ENCODE peak calls at places on chromosomes 7 and 10, in ten cellular contexts. One of them, this sample, is unnamed.

GRCh38 chr7:103811315-103811714 is 178.1 kb downstream of the RELN start:
- DNase-seq in lower leg skin: no peak
- DNase-seq in breast epithelium: no peak
- DNase-seq in A549: no peak
- DNase-seq in IMR-90: no peak
- DNase-seq in K562: no peak
- DNase-seq in transverse colon: no peak
- DNase-seq in spleen: no peak
- DNase-seq in gastrocnemius medialis: no peak
- DNase-seq in GM12892: no peak
- DNase-seq in this sample: no peak

GRCh38 chr10:123869015-123869414 is 22.6 kb downstream of the CPXM2 start:
- DNase-seq in gastrocnemius medialis: no peak
- DNase-seq in transverse colon: no peak
- DNase-seq in breast epithelium: no peak
- DNase-seq in K562: no peak
- DNase-seq in GM12892: no peak
- DNase-seq in IMR-90: no peak
- DNase-seq in lower leg skin: no peak
- DNase-seq in A549: no peak
- DNase-seq in spleen: no peak
- DNase-seq in this sample: no peak

GRCh38 chr7:22943997-22944396 is 69.9 kb downstream of the HYCC1 start:
- DNase-seq in gastrocnemius medialis: peak
- DNase-seq in IMR-90: peak
- DNase-seq in A549: no peak
- DNase-seq in transverse colon: no peak
- DNase-seq in K562: no peak
- DNase-seq in spleen: no peak
- DNase-seq in breast epithelium: no peak
- DNase-seq in GM12892: no peak
- DNase-seq in lower leg skin: no peak
- DNase-seq in this sample: no peak

GRCh38 chr7:132116369-132116768 is 459.9 kb downstream of the PLXNA4 start:
- DNase-seq in lower leg skin: no peak
- DNase-seq in breast epithelium: no peak
- DNase-seq in IMR-90: peak
- DNase-seq in gastrocnemius medialis: no peak
- DNase-seq in K562: no peak
- DNase-seq in GM12892: no peak
- DNase-seq in spleen: no peak
- DNase-seq in A549: peak
- DNase-seq in transverse colon: no peak
- DNase-seq in this sample: no peak

GRCh38 chr10:64956441-64956840 is 1435.2 kb downstream of the REEP3 start:
- DNase-seq in spleen: no peak
- DNase-seq in IMR-90: no peak
- DNase-seq in A549: no peak
- DNase-seq in transverse colon: no peak
- DNase-seq in lower leg skin: no peak
- DNase-seq in breast epithelium: no peak
- DNase-seq in K562: no peak
- DNase-seq in gastrocnemius medialis: no peak
- DNase-seq in GM12892: no peak
- DNase-seq in this sample: no peak

GRCh38 chr7:100029591-100029990 is 14.2 kb downstream of the ZKSCAN1 start:
- DNase-seq in lower leg skin: no peak
- DNase-seq in transverse colon: no peak
- DNase-seq in GM12892: no peak
- DNase-seq in breast epithelium: no peak
- DNase-seq in gastrocnemius medialis: no peak
- DNase-seq in spleen: no peak
- DNase-seq in A549: no peak
- DNase-seq in IMR-90: no peak
- DNase-seq in K562: no peak
- DNase-seq in this sample: no peak

GRCh38 chr7:141220263-141220662 is 146.4 kb downstream of the TMEM178B start:
- DNase-seq in spleen: no peak
- DNase-seq in K562: peak
- DNase-seq in breast epithelium: no peak
- DNase-seq in A549: peak
- DNase-seq in lower leg skin: peak
- DNase-seq in IMR-90: no peak
- DNase-seq in gastrocnemius medialis: no peak
- DNase-seq in GM12892: no peak
- DNase-seq in transverse colon: no peak
- DNase-seq in this sample: no peak

GRCh38 chr10:89086801-89087513 is 96.4 kb downstream of the FAS start:
- DNase-seq in lower leg skin: peak
- DNase-seq in A549: no peak
- DNase-seq in IMR-90: peak
- DNase-seq in transverse colon: peak
- DNase-seq in gastrocnemius medialis: peak
- DNase-seq in breast epithelium: no peak
- DNase-seq in K562: no peak
- DNase-seq in GM12892: no peak
- DNase-seq in spleen: peak
- DNase-seq in this sample: peak

GRCh38 chr7:41956276-41956675 is 253.4 kb upstream of the INHBA start:
- DNase-seq in spleen: no peak
- DNase-seq in GM12892: no peak
- DNase-seq in transverse colon: no peak
- DNase-seq in IMR-90: no peak
- DNase-seq in gastrocnemius medialis: no peak
- DNase-seq in breast epithelium: no peak
- DNase-seq in lower leg skin: no peak
- DNase-seq in A549: no peak
- DNase-seq in K562: no peak
- DNase-seq in this sample: no peak

GRCh38 chr10:47347303-47347675 is 874 bp upstream of the RBP3 start:
- DNase-seq in lower leg skin: peak
- DNase-seq in breast epithelium: no peak
- DNase-seq in A549: no peak
- DNase-seq in IMR-90: no peak
- DNase-seq in K562: no peak
- DNase-seq in transverse colon: no peak
- DNase-seq in gastrocnemius medialis: no peak
- DNase-seq in spleen: no peak
- DNase-seq in GM12892: no peak
- DNase-seq in this sample: no peak

GRCh38 chr7:137992738-137993394 is 9.0 kb downstream of the CREB3L2 start:
- DNase-seq in A549: no peak
- DNase-seq in spleen: no peak
- DNase-seq in breast epithelium: no peak
- DNase-seq in transverse colon: peak
- DNase-seq in GM12892: no peak
- DNase-seq in gastrocnemius medialis: peak
- DNase-seq in lower leg skin: peak
- DNase-seq in K562: no peak
- DNase-seq in IMR-90: peak
- DNase-seq in this sample: peak

GRCh38 chr7:106057962-106058901 is 53.9 kb downstream of the SYPL1 start:
- DNase-seq in gastrocnemius medialis: peak
- DNase-seq in A549: no peak
- DNase-seq in GM12892: peak
- DNase-seq in transverse colon: peak
- DNase-seq in K562: no peak
- DNase-seq in IMR-90: no peak
- DNase-seq in lower leg skin: peak
- DNase-seq in breast epithelium: peak
- DNase-seq in spleen: peak
- DNase-seq in this sample: peak

GRCh38 chr10:60518745-60519144 is 129.1 kb upstream of the ANK3 start:
- DNase-seq in IMR-90: no peak
- DNase-seq in lower leg skin: no peak
- DNase-seq in A549: no peak
- DNase-seq in gastrocnemius medialis: no peak
- DNase-seq in spleen: no peak
- DNase-seq in GM12892: no peak
- DNase-seq in transverse colon: no peak
- DNase-seq in breast epithelium: no peak
- DNase-seq in K562: no peak
- DNase-seq in this sample: no peak

GRCh38 chr10:969473-970150 is 18.6 kb upstream of the GTPBP4 start:
- DNase-seq in lower leg skin: peak
- DNase-seq in A549: no peak
- DNase-seq in breast epithelium: no peak
- DNase-seq in gastrocnemius medialis: no peak
- DNase-seq in transverse colon: no peak
- DNase-seq in IMR-90: no peak
- DNase-seq in GM12892: no peak
- DNase-seq in spleen: no peak
- DNase-seq in K562: no peak
- DNase-seq in this sample: no peak

GRCh38 chr10:29861811-29862505 is 197.4 kb downstream of the JCAD start:
- DNase-seq in gastrocnemius medialis: no peak
- DNase-seq in transverse colon: no peak
- DNase-seq in A549: no peak
- DNase-seq in K562: no peak
- DNase-seq in breast epithelium: no peak
- DNase-seq in IMR-90: no peak
- DNase-seq in lower leg skin: no peak
- DNase-seq in GM12892: no peak
- DNase-seq in spleen: no peak
- DNase-seq in this sample: no peak

DNA sequence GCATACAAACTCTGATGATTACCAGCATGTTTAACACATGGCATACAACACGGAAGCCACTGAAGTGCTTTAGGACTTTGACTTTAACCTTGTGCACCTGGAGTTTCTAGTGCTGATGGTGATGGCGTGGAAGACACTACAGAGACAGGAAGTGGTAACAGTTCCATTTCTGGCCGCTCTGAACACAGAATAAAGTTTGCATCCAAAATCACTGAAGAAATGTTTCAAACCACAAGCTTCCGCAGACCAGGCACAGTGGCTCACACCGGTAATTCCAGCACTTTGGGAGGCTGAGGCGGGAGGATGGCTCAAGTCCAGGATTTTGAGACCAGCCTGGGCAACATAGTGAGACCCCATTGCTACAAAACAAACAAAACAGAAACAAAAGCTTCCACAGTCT is 40.3 kb upstream of the TNPO3 start:
- DNase-seq in GM12892: no peak
- DNase-seq in K562: no peak
- DNase-seq in gastrocnemius medialis: no peak
- DNase-seq in A549: no peak
- DNase-seq in breast epithelium: no peak
- DNase-seq in transverse colon: peak
- DNase-seq in spleen: no peak
- DNase-seq in IMR-90: no peak
- DNase-seq in lower leg skin: no peak
- DNase-seq in this sample: no peak
- TF ChIP-seq POLR2A in GM12892: no peak
- TF ChIP-seq POLR2A in K562: no peak
- TF ChIP-seq POLR2A in gastrocnemius medialis: no peak
- TF ChIP-seq POLR2A in A549: no peak
- TF ChIP-seq POLR2A in breast epithelium: no peak
- TF ChIP-seq POLR2A in transverse colon: no peak
- TF ChIP-seq POLR2A in spleen: no peak
- TF ChIP-seq POLR2A in IMR-90: no peak
- TF ChIP-seq POLR2A in lower leg skin: no peak
- TF ChIP-seq POLR2A in this sample: no peak

DNA sequence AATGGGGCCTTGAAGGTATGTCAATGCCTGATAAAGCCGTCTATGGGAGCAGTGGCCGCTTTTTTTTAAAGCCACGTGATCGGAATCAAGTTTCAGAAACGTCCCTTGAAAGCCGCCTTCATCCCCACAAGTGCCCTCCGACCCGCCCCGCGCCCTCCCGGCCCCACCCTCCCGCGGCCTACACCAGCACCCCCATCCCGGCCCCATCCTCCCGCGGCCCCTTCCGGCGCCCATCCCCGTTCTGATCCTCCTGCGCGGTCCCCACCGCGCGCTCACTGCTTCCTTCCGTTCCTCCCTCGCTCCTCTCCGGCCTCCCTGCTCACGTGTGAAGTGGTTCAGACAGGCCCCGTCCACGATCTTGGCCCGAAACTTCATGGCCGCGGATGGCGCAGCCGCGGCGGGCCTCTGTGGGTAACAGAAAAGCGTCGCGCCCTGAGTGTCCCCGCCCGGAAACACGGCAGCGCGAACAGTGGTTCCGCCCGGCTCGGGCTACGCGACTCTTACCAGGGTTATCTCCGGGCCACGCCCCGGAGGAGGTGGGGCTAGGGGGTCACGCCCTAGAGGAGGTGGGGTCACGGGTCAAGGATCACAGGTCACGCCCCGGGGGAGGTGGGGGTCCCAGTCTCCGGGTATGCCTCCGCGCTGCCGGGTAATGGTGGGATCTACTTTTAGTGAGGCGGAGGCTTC is at the start of gene HUS1:
- DNase-seq in transverse colon: peak
- DNase-seq in lower leg skin: peak
- DNase-seq in A549: peak
- DNase-seq in gastrocnemius medialis: peak
- DNase-seq in K562: peak
- DNase-seq in breast epithelium: peak
- DNase-seq in GM12892: peak
- DNase-seq in IMR-90: peak
- DNase-seq in spleen: peak
- DNase-seq in this sample: peak
- TF ChIP-seq POLR2A in transverse colon: peak
- TF ChIP-seq POLR2A in lower leg skin: peak
- TF ChIP-seq POLR2A in A549: peak
- TF ChIP-seq POLR2A in gastrocnemius medialis: peak
- TF ChIP-seq POLR2A in K562: peak
- TF ChIP-seq POLR2A in breast epithelium: no peak
- TF ChIP-seq POLR2A in GM12892: peak
- TF ChIP-seq POLR2A in IMR-90: peak
- TF ChIP-seq POLR2A in spleen: peak
- TF ChIP-seq POLR2A in this sample: no peak

GRCh38 chr10:104336829-104337526 is 1.3 kb downstream of the ITPRIP start:
- DNase-seq in transverse colon: no peak
- DNase-seq in breast epithelium: no peak
- DNase-seq in lower leg skin: no peak
- DNase-seq in A549: no peak
- DNase-seq in K562: no peak
- DNase-seq in GM12892: no peak
- DNase-seq in IMR-90: peak
- DNase-seq in spleen: peak
- DNase-seq in gastrocnemius medialis: no peak
- DNase-seq in this sample: no peak
- TF ChIP-seq POLR2A in transverse colon: no peak
- TF ChIP-seq POLR2A in breast epithelium: no peak
- TF ChIP-seq POLR2A in lower leg skin: no peak
- TF ChIP-seq POLR2A in A549: no peak
- TF ChIP-seq POLR2A in K562: no peak
- TF ChIP-seq POLR2A in GM12892: no peak
- TF ChIP-seq POLR2A in IMR-90: peak
- TF ChIP-seq POLR2A in spleen: no peak
- TF ChIP-seq POLR2A in gastrocnemius medialis: no peak
- TF ChIP-seq POLR2A in this sample: no peak

DNA sequence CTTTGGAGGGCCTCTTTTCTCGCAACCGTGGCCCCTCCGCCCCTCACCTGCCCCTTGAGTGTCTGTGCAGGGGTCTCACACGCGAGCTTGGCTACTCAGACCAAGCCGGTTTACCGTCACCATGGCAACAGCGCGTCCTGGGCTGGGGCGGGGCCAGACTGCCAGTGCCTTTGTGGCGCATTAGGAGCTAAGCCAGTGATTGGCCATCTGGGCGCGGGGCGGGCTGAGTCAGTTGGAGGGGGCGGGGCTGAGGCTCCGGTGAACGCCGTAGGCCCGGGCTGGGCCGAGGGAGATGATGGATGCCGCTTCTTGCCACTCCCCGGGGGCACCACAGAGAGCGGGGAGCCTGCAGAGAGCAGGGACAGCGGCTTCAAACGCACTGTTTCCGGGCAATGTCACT is 48.7 kb upstream of the FXYD4 start:
- DNase-seq in breast epithelium: peak
- DNase-seq in transverse colon: peak
- DNase-seq in IMR-90: peak
- DNase-seq in spleen: peak
- DNase-seq in K562: peak
- DNase-seq in lower leg skin: peak
- DNase-seq in gastrocnemius medialis: peak
- DNase-seq in A549: peak
- DNase-seq in GM12892: peak
- DNase-seq in this sample: peak
- TF ChIP-seq POLR2A in breast epithelium: no peak
- TF ChIP-seq POLR2A in transverse colon: no peak
- TF ChIP-seq POLR2A in IMR-90: no peak
- TF ChIP-seq POLR2A in spleen: no peak
- TF ChIP-seq POLR2A in K562: no peak
- TF ChIP-seq POLR2A in lower leg skin: no peak
- TF ChIP-seq POLR2A in gastrocnemius medialis: no peak
- TF ChIP-seq POLR2A in A549: peak
- TF ChIP-seq POLR2A in GM12892: no peak
- TF ChIP-seq POLR2A in this sample: no peak

This sample was measured in testis.